ENCODE peak calls at places on chromosomes 13 and 19, in seven cellular contexts. One of them, this sample, is unnamed. For H3K4me1, the result is how much of the 10 kb centered on the place peaks cover.

GRCh38 chr13:31234729-31235128 is 35.0 kb downstream of the B3GLCT start:
- DNase-seq in pancreas: no peak
- DNase-seq in neuronal stem cell: no peak
- DNase-seq in GM23248: peak
- DNase-seq in sigmoid colon: no peak
- DNase-seq in adrenal gland: no peak
- DNase-seq in mammary epithelial cell: no peak
- DNase-seq in this sample: no peak

GRCh38 chr19:11361037-11361770 is 6.0 kb downstream of the PLPPR2 start:
- DNase-seq in neuronal stem cell: peak
- DNase-seq in GM23248: no peak
- DNase-seq in mammary epithelial cell: no peak
- DNase-seq in pancreas: peak
- DNase-seq in adrenal gland: peak
- DNase-seq in sigmoid colon: no peak
- DNase-seq in this sample: no peak

GRCh38 chr19:34655651-34656050 is 21.3 kb downstream of the SCGB2B2 start:
- DNase-seq in neuronal stem cell: no peak
- DNase-seq in GM23248: no peak
- DNase-seq in pancreas: no peak
- DNase-seq in sigmoid colon: no peak
- DNase-seq in mammary epithelial cell: no peak
- DNase-seq in adrenal gland: no peak
- DNase-seq in this sample: no peak

GRCh38 chr19:34232566-34233481 is 21.5 kb upstream of the GARRE1 start:
- DNase-seq in sigmoid colon: peak
- DNase-seq in mammary epithelial cell: peak
- DNase-seq in GM23248: peak
- DNase-seq in pancreas: peak
- DNase-seq in neuronal stem cell: no peak
- DNase-seq in adrenal gland: peak
- DNase-seq in this sample: peak

GRCh38 chr13:114260818-114261217 is 20.6 kb upstream of the UPF3A start:
- DNase-seq in sigmoid colon: no peak
- DNase-seq in adrenal gland: no peak
- DNase-seq in pancreas: no peak
- DNase-seq in GM23248: no peak
- DNase-seq in neuronal stem cell: no peak
- DNase-seq in mammary epithelial cell: no peak
- DNase-seq in this sample: no peak

GRCh38 chr13:21616205-21616604 is 12.2 kb upstream of the MICU2 start:
- DNase-seq in mammary epithelial cell: no peak
- DNase-seq in pancreas: no peak
- DNase-seq in neuronal stem cell: no peak
- DNase-seq in GM23248: no peak
- DNase-seq in sigmoid colon: no peak
- DNase-seq in adrenal gland: no peak
- DNase-seq in this sample: no peak

GRCh38 chr19:18090545-18091216 is 3.9 kb upstream of the IL12RB1 start:
- DNase-seq in mammary epithelial cell: no peak
- DNase-seq in GM23248: peak
- DNase-seq in pancreas: no peak
- DNase-seq in neuronal stem cell: no peak
- DNase-seq in sigmoid colon: no peak
- DNase-seq in adrenal gland: no peak
- DNase-seq in this sample: no peak

GRCh38 chr13:84366484-84366883 is 484.2 kb upstream of the SLITRK1 start:
- DNase-seq in GM23248: peak
- DNase-seq in mammary epithelial cell: no peak
- DNase-seq in pancreas: no peak
- DNase-seq in sigmoid colon: no peak
- DNase-seq in adrenal gland: no peak
- DNase-seq in neuronal stem cell: no peak
- DNase-seq in this sample: no peak

GRCh38 chr19:39411832-39412099 is 703 bp upstream of the PLEKHG2 start:
- DNase-seq in neuronal stem cell: peak
- DNase-seq in sigmoid colon: peak
- DNase-seq in mammary epithelial cell: peak
- DNase-seq in GM23248: peak
- DNase-seq in pancreas: peak
- DNase-seq in adrenal gland: peak
- DNase-seq in this sample: peak

GRCh38 chr19:22627526-22627925 is 6.6 kb upstream of the ZNF492 start:
- DNase-seq in sigmoid colon: no peak
- DNase-seq in pancreas: no peak
- DNase-seq in GM23248: no peak
- DNase-seq in neuronal stem cell: no peak
- DNase-seq in adrenal gland: no peak
- DNase-seq in mammary epithelial cell: no peak
- DNase-seq in this sample: no peak

GRCh38 chr13:30711375-30711774 is 24.0 kb upstream of the ALOX5AP start:
- DNase-seq in neuronal stem cell: no peak
- DNase-seq in GM23248: peak
- DNase-seq in pancreas: no peak
- DNase-seq in mammary epithelial cell: peak
- DNase-seq in adrenal gland: no peak
- DNase-seq in sigmoid colon: no peak
- DNase-seq in this sample: no peak

GRCh38 chr19:48403606-48404005 is 10.1 kb downstream of the GRIN2D start:
- DNase-seq in pancreas: no peak
- DNase-seq in mammary epithelial cell: peak
- DNase-seq in adrenal gland: peak
- DNase-seq in GM23248: peak
- DNase-seq in sigmoid colon: no peak
- DNase-seq in neuronal stem cell: no peak
- DNase-seq in this sample: no peak

GRCh38 chr13:93861818-93862217 is 617.7 kb downstream of the DCT start:
- DNase-seq in pancreas: no peak
- DNase-seq in sigmoid colon: no peak
- DNase-seq in mammary epithelial cell: peak
- DNase-seq in adrenal gland: no peak
- DNase-seq in neuronal stem cell: no peak
- DNase-seq in GM23248: peak
- DNase-seq in this sample: no peak

GRCh38 chr13:105928901-105929300 is 606.6 kb downstream of the EFNB2 start:
- DNase-seq in adrenal gland: no peak
- DNase-seq in pancreas: peak
- DNase-seq in sigmoid colon: no peak
- DNase-seq in GM23248: no peak
- DNase-seq in mammary epithelial cell: no peak
- DNase-seq in neuronal stem cell: no peak
- DNase-seq in this sample: no peak

GRCh38 chr19:2775556-2776430 is 7.3 kb downstream of the SGTA start:
- DNase-seq in GM23248: peak
- DNase-seq in adrenal gland: peak
- DNase-seq in pancreas: no peak
- DNase-seq in neuronal stem cell: no peak
- DNase-seq in sigmoid colon: no peak
- DNase-seq in mammary epithelial cell: peak
- DNase-seq in this sample: peak

GRCh38 chr13:40974460-40975407 is 44.4 kb downstream of the ELF1 start:
- DNase-seq in adrenal gland: no peak
- DNase-seq in sigmoid colon: no peak
- DNase-seq in mammary epithelial cell: peak
- DNase-seq in neuronal stem cell: peak
- DNase-seq in pancreas: no peak
- DNase-seq in GM23248: peak
- DNase-seq in this sample: no peak

DNA sequence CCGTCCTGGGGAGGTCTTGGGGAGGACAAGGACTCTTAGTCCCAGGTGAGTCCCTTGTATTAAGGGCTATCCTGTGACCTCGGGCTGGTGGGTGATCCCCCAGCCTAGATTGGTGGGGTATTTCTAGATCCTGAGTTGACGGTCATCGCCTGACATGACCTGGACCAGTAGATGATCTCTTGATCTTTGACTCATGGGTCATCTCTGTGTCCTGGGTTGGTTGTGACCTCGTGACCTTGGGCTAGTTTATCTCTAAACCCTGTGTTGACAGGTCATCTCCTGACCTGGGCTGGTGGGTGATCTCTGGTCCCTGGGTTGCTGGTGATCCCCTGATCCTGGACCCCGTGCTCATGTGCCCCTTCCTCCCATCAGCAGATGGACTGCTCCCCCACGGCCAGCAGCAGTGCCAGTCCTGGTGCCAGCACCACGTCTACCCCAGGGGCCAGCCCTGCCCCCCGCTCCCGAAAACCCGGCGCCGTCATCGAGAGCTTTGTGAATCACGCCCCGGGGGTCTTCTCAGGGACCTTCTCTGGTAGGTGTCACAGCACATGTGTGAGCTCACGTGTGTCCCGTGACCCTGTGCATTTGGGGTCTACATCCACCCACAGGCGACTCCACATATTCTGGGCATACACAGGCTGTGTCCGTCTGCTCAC is 6.3 kb downstream of the MIDN start:
- DNase-seq in sigmoid colon: no peak
- DNase-seq in neuronal stem cell: no peak
- DNase-seq in pancreas: no peak
- DNase-seq in mammary epithelial cell: no peak
- DNase-seq in GM23248: peak
- DNase-seq in adrenal gland: peak
- DNase-seq in this sample: no peak
- H3K4me1 ChIP-seq in sigmoid colon: under half
- H3K4me1 ChIP-seq in neuronal stem cell: under half
- H3K4me1 ChIP-seq in pancreas: under half
- H3K4me1 ChIP-seq in mammary epithelial cell: under half
- H3K4me1 ChIP-seq in GM23248: under half
- H3K4me1 ChIP-seq in adrenal gland: half or more
- H3K4me1 ChIP-seq in this sample: under half

DNA sequence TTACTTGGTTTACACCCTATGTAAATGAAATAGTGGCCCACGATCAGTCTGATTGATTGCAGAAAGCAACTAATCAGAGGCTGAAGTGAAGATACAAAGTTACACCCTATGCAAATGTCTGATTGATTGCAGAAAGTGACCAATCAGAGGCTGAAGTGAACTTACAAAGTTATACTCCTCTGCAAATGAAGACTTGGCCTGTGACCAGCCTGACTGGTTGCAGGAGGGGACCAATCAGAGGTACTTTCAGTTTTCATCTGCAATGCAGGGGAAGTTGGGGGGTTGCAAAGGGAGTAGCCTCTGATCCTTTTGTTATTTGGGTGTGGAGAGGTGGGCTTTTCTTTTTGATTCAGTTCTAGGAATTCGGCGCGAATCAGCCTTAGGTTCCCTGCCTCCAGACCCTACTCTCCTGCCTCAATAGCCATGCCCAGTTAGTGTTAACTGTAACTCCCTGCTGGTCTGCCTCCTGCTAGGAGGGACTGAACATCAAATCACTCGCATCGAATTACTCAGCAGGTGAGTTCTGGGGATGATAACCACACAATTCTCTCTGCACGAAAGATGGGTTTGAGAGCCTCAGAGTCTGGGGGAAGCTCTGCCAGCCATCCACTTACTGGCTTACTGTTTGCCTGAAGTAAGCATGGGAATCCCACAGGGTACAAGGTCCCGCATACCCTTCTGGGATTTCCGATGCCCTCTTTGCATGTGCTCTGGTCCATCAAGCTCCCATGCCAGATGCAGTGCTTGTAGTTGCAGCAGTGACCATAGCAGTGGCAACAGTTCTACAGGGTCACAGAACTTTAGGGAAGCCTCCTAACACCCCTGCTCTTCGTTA is 7.5 kb downstream of the ARL11 start:
- DNase-seq in sigmoid colon: no peak
- DNase-seq in mammary epithelial cell: peak
- DNase-seq in neuronal stem cell: no peak
- DNase-seq in adrenal gland: peak
- DNase-seq in pancreas: no peak
- DNase-seq in GM23248: no peak
- DNase-seq in this sample: no peak
- H3K4me3 ChIP-seq in sigmoid colon: no peak
- H3K4me3 ChIP-seq in mammary epithelial cell: no peak
- H3K4me3 ChIP-seq in neuronal stem cell: no peak
- H3K4me3 ChIP-seq in adrenal gland: no peak
- H3K4me3 ChIP-seq in pancreas: no peak
- H3K4me3 ChIP-seq in GM23248: no peak
- H3K4me3 ChIP-seq in this sample: peak

GRCh38 chr13:61358599-61358998 is 57.0 kb downstream of the PCDH20 start:
- DNase-seq in sigmoid colon: no peak
- DNase-seq in neuronal stem cell: no peak
- DNase-seq in pancreas: no peak
- DNase-seq in mammary epithelial cell: no peak
- DNase-seq in GM23248: no peak
- DNase-seq in adrenal gland: no peak
- DNase-seq in this sample: no peak
- H3K4me1 ChIP-seq in sigmoid colon: under half
- H3K4me1 ChIP-seq in neuronal stem cell: under half
- H3K4me1 ChIP-seq in pancreas: under half
- H3K4me1 ChIP-seq in mammary epithelial cell: under half
- H3K4me1 ChIP-seq in GM23248: under half
- H3K4me1 ChIP-seq in adrenal gland: under half
- H3K4me1 ChIP-seq in this sample: under half

GRCh38 chr13:111964411-111965035 is 102.4 kb upstream of the SOX1 start:
- DNase-seq in neuronal stem cell: no peak
- DNase-seq in GM23248: no peak
- DNase-seq in pancreas: no peak
- DNase-seq in sigmoid colon: no peak
- DNase-seq in adrenal gland: no peak
- DNase-seq in mammary epithelial cell: no peak
- DNase-seq in this sample: no peak

GRCh38 chr13:111966969-111967368 is 100.0 kb upstream of the SOX1 start:
- DNase-seq in mammary epithelial cell: no peak
- DNase-seq in adrenal gland: no peak
- DNase-seq in sigmoid colon: peak
- DNase-seq in pancreas: no peak
- DNase-seq in neuronal stem cell: no peak
- DNase-seq in GM23248: no peak
- DNase-seq in this sample: no peak

GRCh38 chr13:111963031-111963430 is 103.9 kb upstream of the SOX1 start:
- DNase-seq in pancreas: no peak
- DNase-seq in sigmoid colon: peak
- DNase-seq in GM23248: no peak
- DNase-seq in neuronal stem cell: no peak
- DNase-seq in adrenal gland: no peak
- DNase-seq in mammary epithelial cell: no peak
- DNase-seq in this sample: no peak

GRCh38 chr13:111967572-111968201 is 99.3 kb upstream of the SOX1 start:
- DNase-seq in GM23248: no peak
- DNase-seq in neuronal stem cell: no peak
- DNase-seq in pancreas: no peak
- DNase-seq in sigmoid colon: peak
- DNase-seq in mammary epithelial cell: no peak
- DNase-seq in adrenal gland: no peak
- DNase-seq in this sample: no peak

DNA sequence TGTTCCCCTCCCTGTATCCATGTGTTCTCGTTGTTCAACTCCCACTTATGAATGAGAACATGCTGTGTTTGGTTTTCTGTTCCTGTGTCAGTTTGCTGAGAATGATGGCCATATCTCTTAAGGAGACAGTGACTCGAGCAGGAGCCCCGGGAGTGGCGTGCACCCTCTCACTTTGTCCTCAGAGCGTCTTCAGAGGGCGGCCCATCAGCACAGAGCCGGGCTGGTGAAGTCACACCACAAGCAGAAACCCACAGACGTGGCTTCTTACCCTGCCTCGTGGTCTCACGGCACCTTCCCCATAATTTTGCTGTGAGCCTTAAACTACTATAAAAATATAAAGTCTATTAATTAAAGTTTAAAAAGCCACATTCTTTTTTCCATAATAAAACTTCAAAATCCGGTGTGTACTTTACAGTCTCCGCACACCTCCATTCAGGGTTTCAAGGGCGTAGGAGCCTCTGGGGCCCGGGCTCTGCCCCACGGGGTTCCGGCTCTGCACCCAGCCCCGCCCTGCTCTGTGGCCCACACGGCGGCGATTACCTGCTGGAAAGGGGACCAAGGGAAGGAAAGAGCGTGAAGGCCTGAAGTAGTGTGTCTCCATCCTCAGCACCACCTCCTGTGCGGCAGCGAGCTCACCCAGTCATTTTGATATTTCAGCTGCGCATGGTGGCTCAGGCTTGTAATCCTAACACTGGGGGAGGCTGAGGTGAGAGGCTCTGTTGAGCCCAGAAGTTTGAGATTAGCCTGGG is 101.3 kb upstream of the SOX1 start:
- DNase-seq in GM23248: no peak
- DNase-seq in neuronal stem cell: no peak
- DNase-seq in mammary epithelial cell: no peak
- DNase-seq in pancreas: no peak
- DNase-seq in sigmoid colon: peak
- DNase-seq in adrenal gland: no peak
- DNase-seq in this sample: no peak
- H3K4me3 ChIP-seq in GM23248: no peak
- H3K4me3 ChIP-seq in neuronal stem cell: no peak
- H3K4me3 ChIP-seq in mammary epithelial cell: no peak
- H3K4me3 ChIP-seq in pancreas: no peak
- H3K4me3 ChIP-seq in sigmoid colon: no peak
- H3K4me3 ChIP-seq in adrenal gland: no peak
- H3K4me3 ChIP-seq in this sample: no peak

This sample was measured in uterus.